ENCODE peak calls at places on chromosome 12, in ten cellular contexts. One of them, this sample, is unnamed.

GRCh38 chr12:38053655-38054464 is 262.7 kb upstream of the ALG10B start:
- DNase-seq in HCEC 1CT: no peak
- DNase-seq in fibroblast of lung: no peak
- DNase-seq in KG1: peak
- DNase-seq in T-helper 2 cell: no peak
- DNase-seq in stimulated activated naive B cell treated with anti-CD40 and anti-IgM and Interleukin-4, amounts not matched to agents 10 μg/mL and 1 μg/mL and 100 μg/mL, for 72 hours: no peak
- DNase-seq in ascending aorta: no peak
- DNase-seq in osteoblast: no peak
- DNase-seq in amniotic stem cell: no peak
- DNase-seq in CD4-positive, alpha-beta T cell: no peak
- DNase-seq in this sample: no peak

GRCh38 chr12:51358496-51358895 is 12.0 kb upstream of the CELA1 start:
- DNase-seq in HCEC 1CT: no peak
- DNase-seq in fibroblast of lung: no peak
- DNase-seq in KG1: no peak
- DNase-seq in T-helper 2 cell: no peak
- DNase-seq in stimulated activated naive B cell treated with anti-CD40 and anti-IgM and Interleukin-4, amounts not matched to agents 10 μg/mL and 1 μg/mL and 100 μg/mL, for 72 hours: no peak
- DNase-seq in ascending aorta: no peak
- DNase-seq in osteoblast: no peak
- DNase-seq in amniotic stem cell: no peak
- DNase-seq in CD4-positive, alpha-beta T cell: no peak
- DNase-seq in this sample: no peak

GRCh38 chr12:28869197-28869596 is 279.9 kb upstream of the FAR2 start:
- DNase-seq in HCEC 1CT: no peak
- DNase-seq in fibroblast of lung: peak
- DNase-seq in KG1: no peak
- DNase-seq in T-helper 2 cell: no peak
- DNase-seq in stimulated activated naive B cell treated with anti-CD40 and anti-IgM and Interleukin-4, amounts not matched to agents 10 μg/mL and 1 μg/mL and 100 μg/mL, for 72 hours: no peak
- DNase-seq in ascending aorta: no peak
- DNase-seq in osteoblast: peak
- DNase-seq in amniotic stem cell: no peak
- DNase-seq in CD4-positive, alpha-beta T cell: no peak
- DNase-seq in this sample: no peak

GRCh38 chr12:127485528-127485927 is 781.4 kb upstream of the TMEM132C start:
- DNase-seq in HCEC 1CT: peak
- DNase-seq in fibroblast of lung: peak
- DNase-seq in KG1: peak
- DNase-seq in T-helper 2 cell: peak
- DNase-seq in stimulated activated naive B cell treated with anti-CD40 and anti-IgM and Interleukin-4, amounts not matched to agents 10 μg/mL and 1 μg/mL and 100 μg/mL, for 72 hours: no peak
- DNase-seq in ascending aorta: no peak
- DNase-seq in osteoblast: peak
- DNase-seq in amniotic stem cell: peak
- DNase-seq in CD4-positive, alpha-beta T cell: no peak
- DNase-seq in this sample: no peak

GRCh38 chr12:18284461-18284860 is 23.1 kb downstream of the PIK3C2G start:
- DNase-seq in HCEC 1CT: no peak
- DNase-seq in fibroblast of lung: no peak
- DNase-seq in KG1: no peak
- DNase-seq in T-helper 2 cell: no peak
- DNase-seq in stimulated activated naive B cell treated with anti-CD40 and anti-IgM and Interleukin-4, amounts not matched to agents 10 μg/mL and 1 μg/mL and 100 μg/mL, for 72 hours: no peak
- DNase-seq in ascending aorta: no peak
- DNase-seq in osteoblast: no peak
- DNase-seq in amniotic stem cell: no peak
- DNase-seq in CD4-positive, alpha-beta T cell: no peak
- DNase-seq in this sample: no peak

GRCh38 chr12:132772551-132772950 is 10.9 kb upstream of the ANKLE2 start:
- DNase-seq in HCEC 1CT: no peak
- DNase-seq in fibroblast of lung: no peak
- DNase-seq in KG1: no peak
- DNase-seq in T-helper 2 cell: no peak
- DNase-seq in stimulated activated naive B cell treated with anti-CD40 and anti-IgM and Interleukin-4, amounts not matched to agents 10 μg/mL and 1 μg/mL and 100 μg/mL, for 72 hours: peak
- DNase-seq in ascending aorta: no peak
- DNase-seq in osteoblast: peak
- DNase-seq in amniotic stem cell: no peak
- DNase-seq in CD4-positive, alpha-beta T cell: no peak
- DNase-seq in this sample: no peak

GRCh38 chr12:3933074-3933818 is 60.0 kb upstream of the PARP11 start:
- DNase-seq in HCEC 1CT: no peak
- DNase-seq in fibroblast of lung: no peak
- DNase-seq in KG1: no peak
- DNase-seq in T-helper 2 cell: peak
- DNase-seq in stimulated activated naive B cell treated with anti-CD40 and anti-IgM and Interleukin-4, amounts not matched to agents 10 μg/mL and 1 μg/mL and 100 μg/mL, for 72 hours: no peak
- DNase-seq in ascending aorta: no peak
- DNase-seq in osteoblast: no peak
- DNase-seq in amniotic stem cell: no peak
- DNase-seq in CD4-positive, alpha-beta T cell: no peak
- DNase-seq in this sample: no peak

GRCh38 chr12:49046129-49046895 is 14.3 kb downstream of the KMT2D start:
- DNase-seq in HCEC 1CT: no peak
- DNase-seq in fibroblast of lung: no peak
- DNase-seq in KG1: no peak
- DNase-seq in T-helper 2 cell: no peak
- DNase-seq in stimulated activated naive B cell treated with anti-CD40 and anti-IgM and Interleukin-4, amounts not matched to agents 10 μg/mL and 1 μg/mL and 100 μg/mL, for 72 hours: no peak
- DNase-seq in ascending aorta: no peak
- DNase-seq in osteoblast: peak
- DNase-seq in amniotic stem cell: no peak
- DNase-seq in CD4-positive, alpha-beta T cell: no peak
- DNase-seq in this sample: no peak

GRCh38 chr12:94147991-94148840 is at the start of gene PLXNC1:
- DNase-seq in HCEC 1CT: peak
- DNase-seq in fibroblast of lung: peak
- DNase-seq in KG1: no peak
- DNase-seq in T-helper 2 cell: peak
- DNase-seq in stimulated activated naive B cell treated with anti-CD40 and anti-IgM and Interleukin-4, amounts not matched to agents 10 μg/mL and 1 μg/mL and 100 μg/mL, for 72 hours: peak
- DNase-seq in ascending aorta: no peak
- DNase-seq in osteoblast: peak
- DNase-seq in amniotic stem cell: peak
- DNase-seq in CD4-positive, alpha-beta T cell: peak
- DNase-seq in this sample: peak

GRCh38 chr12:46221255-46222128 is 47.4 kb downstream of the SLC38A1 start:
- DNase-seq in HCEC 1CT: no peak
- DNase-seq in fibroblast of lung: peak
- DNase-seq in KG1: no peak
- DNase-seq in T-helper 2 cell: no peak
- DNase-seq in stimulated activated naive B cell treated with anti-CD40 and anti-IgM and Interleukin-4, amounts not matched to agents 10 μg/mL and 1 μg/mL and 100 μg/mL, for 72 hours: no peak
- DNase-seq in ascending aorta: no peak
- DNase-seq in osteoblast: no peak
- DNase-seq in amniotic stem cell: no peak
- DNase-seq in CD4-positive, alpha-beta T cell: no peak
- DNase-seq in this sample: no peak

GRCh38 chr12:15274561-15274967 is 47.7 kb upstream of the PTPRO start:
- DNase-seq in HCEC 1CT: peak
- DNase-seq in fibroblast of lung: no peak
- DNase-seq in KG1: no peak
- DNase-seq in T-helper 2 cell: peak
- DNase-seq in stimulated activated naive B cell treated with anti-CD40 and anti-IgM and Interleukin-4, amounts not matched to agents 10 μg/mL and 1 μg/mL and 100 μg/mL, for 72 hours: no peak
- DNase-seq in ascending aorta: no peak
- DNase-seq in osteoblast: peak
- DNase-seq in amniotic stem cell: no peak
- DNase-seq in CD4-positive, alpha-beta T cell: no peak
- DNase-seq in this sample: no peak

GRCh38 chr12:4082809-4083447 is 190.6 kb upstream of the CCND2 start:
- DNase-seq in HCEC 1CT: no peak
- DNase-seq in fibroblast of lung: no peak
- DNase-seq in KG1: no peak
- DNase-seq in T-helper 2 cell: no peak
- DNase-seq in stimulated activated naive B cell treated with anti-CD40 and anti-IgM and Interleukin-4, amounts not matched to agents 10 μg/mL and 1 μg/mL and 100 μg/mL, for 72 hours: peak
- DNase-seq in ascending aorta: no peak
- DNase-seq in osteoblast: no peak
- DNase-seq in amniotic stem cell: no peak
- DNase-seq in CD4-positive, alpha-beta T cell: no peak
- DNase-seq in this sample: no peak

GRCh38 chr12:57609091-57609780 is 2.0 kb upstream of the ARHGEF25 start:
- DNase-seq in HCEC 1CT: no peak
- DNase-seq in fibroblast of lung: no peak
- DNase-seq in KG1: no peak
- DNase-seq in T-helper 2 cell: no peak
- DNase-seq in stimulated activated naive B cell treated with anti-CD40 and anti-IgM and Interleukin-4, amounts not matched to agents 10 μg/mL and 1 μg/mL and 100 μg/mL, for 72 hours: no peak
- DNase-seq in ascending aorta: no peak
- DNase-seq in osteoblast: peak
- DNase-seq in amniotic stem cell: no peak
- DNase-seq in CD4-positive, alpha-beta T cell: no peak
- DNase-seq in this sample: no peak

GRCh38 chr12:118052324-118053070 is 8.5 kb downstream of the WSB2 start:
- DNase-seq in HCEC 1CT: peak
- DNase-seq in fibroblast of lung: peak
- DNase-seq in KG1: no peak
- DNase-seq in T-helper 2 cell: peak
- DNase-seq in stimulated activated naive B cell treated with anti-CD40 and anti-IgM and Interleukin-4, amounts not matched to agents 10 μg/mL and 1 μg/mL and 100 μg/mL, for 72 hours: no peak
- DNase-seq in ascending aorta: peak
- DNase-seq in osteoblast: peak
- DNase-seq in amniotic stem cell: peak
- DNase-seq in CD4-positive, alpha-beta T cell: no peak
- DNase-seq in this sample: no peak

GRCh38 chr12:120199595-120200306 is 1.2 kb downstream of the RPLP0 start:
- DNase-seq in HCEC 1CT: peak
- DNase-seq in fibroblast of lung: peak
- DNase-seq in KG1: no peak
- DNase-seq in T-helper 2 cell: peak
- DNase-seq in stimulated activated naive B cell treated with anti-CD40 and anti-IgM and Interleukin-4, amounts not matched to agents 10 μg/mL and 1 μg/mL and 100 μg/mL, for 72 hours: no peak
- DNase-seq in ascending aorta: no peak
- DNase-seq in osteoblast: peak
- DNase-seq in amniotic stem cell: peak
- DNase-seq in CD4-positive, alpha-beta T cell: no peak
- DNase-seq in this sample: peak

GRCh38 chr12:102917026-102917787 is at the start of gene PAH:
- DNase-seq in HCEC 1CT: no peak
- DNase-seq in fibroblast of lung: no peak
- DNase-seq in KG1: no peak
- DNase-seq in T-helper 2 cell: peak
- DNase-seq in stimulated activated naive B cell treated with anti-CD40 and anti-IgM and Interleukin-4, amounts not matched to agents 10 μg/mL and 1 μg/mL and 100 μg/mL, for 72 hours: peak
- DNase-seq in ascending aorta: no peak
- DNase-seq in osteoblast: no peak
- DNase-seq in amniotic stem cell: no peak
- DNase-seq in CD4-positive, alpha-beta T cell: no peak
- DNase-seq in this sample: no peak

GRCh38 chr12:130437555-130438242 is 100.0 kb downstream of the PIWIL1 start:
- DNase-seq in HCEC 1CT: no peak
- DNase-seq in fibroblast of lung: no peak
- DNase-seq in KG1: no peak
- DNase-seq in T-helper 2 cell: no peak
- DNase-seq in stimulated activated naive B cell treated with anti-CD40 and anti-IgM and Interleukin-4, amounts not matched to agents 10 μg/mL and 1 μg/mL and 100 μg/mL, for 72 hours: no peak
- DNase-seq in ascending aorta: no peak
- DNase-seq in osteoblast: peak
- DNase-seq in amniotic stem cell: no peak
- DNase-seq in CD4-positive, alpha-beta T cell: no peak
- DNase-seq in this sample: no peak

GRCh38 chr12:4701383-4701782 is 18.8 kb upstream of the GALNT8 start:
- DNase-seq in HCEC 1CT: no peak
- DNase-seq in fibroblast of lung: peak
- DNase-seq in KG1: no peak
- DNase-seq in T-helper 2 cell: no peak
- DNase-seq in stimulated activated naive B cell treated with anti-CD40 and anti-IgM and Interleukin-4, amounts not matched to agents 10 μg/mL and 1 μg/mL and 100 μg/mL, for 72 hours: no peak
- DNase-seq in ascending aorta: no peak
- DNase-seq in osteoblast: no peak
- DNase-seq in amniotic stem cell: no peak
- DNase-seq in CD4-positive, alpha-beta T cell: no peak
- DNase-seq in this sample: no peak

GRCh38 chr12:64088431-64089349 is 133.4 kb downstream of the KICS2 start:
- DNase-seq in HCEC 1CT: peak
- DNase-seq in fibroblast of lung: peak
- DNase-seq in KG1: no peak
- DNase-seq in T-helper 2 cell: peak
- DNase-seq in stimulated activated naive B cell treated with anti-CD40 and anti-IgM and Interleukin-4, amounts not matched to agents 10 μg/mL and 1 μg/mL and 100 μg/mL, for 72 hours: no peak
- DNase-seq in ascending aorta: peak
- DNase-seq in osteoblast: peak
- DNase-seq in amniotic stem cell: peak
- DNase-seq in CD4-positive, alpha-beta T cell: no peak
- DNase-seq in this sample: no peak

GRCh38 chr12:15592934-15593333 is 196.3 kb downstream of the EPS8 start:
- DNase-seq in HCEC 1CT: no peak
- DNase-seq in fibroblast of lung: no peak
- DNase-seq in KG1: no peak
- DNase-seq in T-helper 2 cell: no peak
- DNase-seq in stimulated activated naive B cell treated with anti-CD40 and anti-IgM and Interleukin-4, amounts not matched to agents 10 μg/mL and 1 μg/mL and 100 μg/mL, for 72 hours: no peak
- DNase-seq in ascending aorta: no peak
- DNase-seq in osteoblast: no peak
- DNase-seq in amniotic stem cell: no peak
- DNase-seq in CD4-positive, alpha-beta T cell: no peak
- DNase-seq in this sample: no peak

GRCh38 chr12:12722351-12723146 is 5.4 kb downstream of the CDKN1B start:
- DNase-seq in HCEC 1CT: peak
- DNase-seq in fibroblast of lung: peak
- DNase-seq in KG1: no peak
- DNase-seq in T-helper 2 cell: peak
- DNase-seq in stimulated activated naive B cell treated with anti-CD40 and anti-IgM and Interleukin-4, amounts not matched to agents 10 μg/mL and 1 μg/mL and 100 μg/mL, for 72 hours: no peak
- DNase-seq in ascending aorta: no peak
- DNase-seq in osteoblast: no peak
- DNase-seq in amniotic stem cell: no peak
- DNase-seq in CD4-positive, alpha-beta T cell: no peak
- DNase-seq in this sample: no peak

GRCh38 chr12:104219908-104220404 is 4.4 kb downstream of the TXNRD1 start:
- DNase-seq in HCEC 1CT: peak
- DNase-seq in fibroblast of lung: peak
- DNase-seq in KG1: no peak
- DNase-seq in T-helper 2 cell: peak
- DNase-seq in stimulated activated naive B cell treated with anti-CD40 and anti-IgM and Interleukin-4, amounts not matched to agents 10 μg/mL and 1 μg/mL and 100 μg/mL, for 72 hours: peak
- DNase-seq in ascending aorta: no peak
- DNase-seq in osteoblast: peak
- DNase-seq in amniotic stem cell: peak
- DNase-seq in CD4-positive, alpha-beta T cell: peak
- DNase-seq in this sample: no peak

GRCh38 chr12:119308743-119309456 is 25.6 kb upstream of the CCDC60 start:
- DNase-seq in HCEC 1CT: no peak
- DNase-seq in fibroblast of lung: no peak
- DNase-seq in KG1: no peak
- DNase-seq in T-helper 2 cell: no peak
- DNase-seq in stimulated activated naive B cell treated with anti-CD40 and anti-IgM and Interleukin-4, amounts not matched to agents 10 μg/mL and 1 μg/mL and 100 μg/mL, for 72 hours: no peak
- DNase-seq in ascending aorta: no peak
- DNase-seq in osteoblast: no peak
- DNase-seq in amniotic stem cell: no peak
- DNase-seq in CD4-positive, alpha-beta T cell: no peak
- DNase-seq in this sample: no peak

GRCh38 chr12:110002691-110003515 is 3.7 kb downstream of the ANKRD13A start:
- DNase-seq in HCEC 1CT: no peak
- DNase-seq in fibroblast of lung: peak
- DNase-seq in KG1: no peak
- DNase-seq in T-helper 2 cell: no peak
- DNase-seq in stimulated activated naive B cell treated with anti-CD40 and anti-IgM and Interleukin-4, amounts not matched to agents 10 μg/mL and 1 μg/mL and 100 μg/mL, for 72 hours: no peak
- DNase-seq in ascending aorta: no peak
- DNase-seq in osteoblast: peak
- DNase-seq in amniotic stem cell: no peak
- DNase-seq in CD4-positive, alpha-beta T cell: no peak
- DNase-seq in this sample: no peak

GRCh38 chr12:57603758-57604453 is 718 bp upstream of the DTX3 start:
- DNase-seq in HCEC 1CT: peak
- DNase-seq in fibroblast of lung: peak
- DNase-seq in KG1: no peak
- DNase-seq in T-helper 2 cell: no peak
- DNase-seq in stimulated activated naive B cell treated with anti-CD40 and anti-IgM and Interleukin-4, amounts not matched to agents 10 μg/mL and 1 μg/mL and 100 μg/mL, for 72 hours: no peak
- DNase-seq in ascending aorta: peak
- DNase-seq in osteoblast: peak
- DNase-seq in amniotic stem cell: no peak
- DNase-seq in CD4-positive, alpha-beta T cell: no peak
- DNase-seq in this sample: no peak

GRCh38 chr12:15928870-15929571 is 17.9 kb downstream of the DERA start:
- DNase-seq in HCEC 1CT: no peak
- DNase-seq in fibroblast of lung: peak
- DNase-seq in KG1: no peak
- DNase-seq in T-helper 2 cell: no peak
- DNase-seq in stimulated activated naive B cell treated with anti-CD40 and anti-IgM and Interleukin-4, amounts not matched to agents 10 μg/mL and 1 μg/mL and 100 μg/mL, for 72 hours: no peak
- DNase-seq in ascending aorta: no peak
- DNase-seq in osteoblast: peak
- DNase-seq in amniotic stem cell: no peak
- DNase-seq in CD4-positive, alpha-beta T cell: no peak
- DNase-seq in this sample: no peak

This sample was measured in CD8-positive, alpha-beta memory T cell.